ENCODE peak calls at places on chromosomes 13 and 19, in four cellular contexts. One of them, this sample, is unnamed.

GRCh38 chr19:40267601-40267997 is 17.5 kb downstream of the AKT2 start:
- DNase-seq in GM23338: no peak
- DNase-seq in mammary epithelial cell: no peak
- DNase-seq in endothelial cell of umbilical vein: no peak
- DNase-seq in this sample: no peak

GRCh38 chr13:79799049-79799448 is 318.1 kb downstream of the NDFIP2 start:
- DNase-seq in GM23338: no peak
- DNase-seq in mammary epithelial cell: no peak
- DNase-seq in endothelial cell of umbilical vein: no peak
- DNase-seq in this sample: no peak

GRCh38 chr13:113448885-113449692 is 4.2 kb downstream of the ADPRHL1 start:
- DNase-seq in endothelial cell of umbilical vein: no peak
- DNase-seq in GM23338: no peak
- DNase-seq in mammary epithelial cell: no peak
- DNase-seq in this sample: peak

GRCh38 chr19:38392707-38393308 is 4.3 kb downstream of the SPRED3 start:
- DNase-seq in mammary epithelial cell: peak
- DNase-seq in endothelial cell of umbilical vein: no peak
- DNase-seq in GM23338: no peak
- DNase-seq in this sample: no peak

GRCh38 chr19:47111081-47111589 is 2.4 kb downstream of the ZC3H4 start:
- DNase-seq in mammary epithelial cell: peak
- DNase-seq in GM23338: no peak
- DNase-seq in endothelial cell of umbilical vein: peak
- DNase-seq in this sample: peak

GRCh38 chr13:38008636-38009035 is 139.1 kb upstream of the TRPC4 start:
- DNase-seq in endothelial cell of umbilical vein: peak
- DNase-seq in mammary epithelial cell: no peak
- DNase-seq in GM23338: no peak
- DNase-seq in this sample: no peak

GRCh38 chr19:16070366-16070990 is 5.8 kb upstream of the TPM4 start:
- DNase-seq in GM23338: no peak
- DNase-seq in endothelial cell of umbilical vein: peak
- DNase-seq in mammary epithelial cell: peak
- DNase-seq in this sample: peak

GRCh38 chr13:73397486-73398020 is 338.7 kb downstream of the KLF5 start:
- DNase-seq in endothelial cell of umbilical vein: no peak
- DNase-seq in GM23338: no peak
- DNase-seq in mammary epithelial cell: no peak
- DNase-seq in this sample: no peak

GRCh38 chr13:25114220-25114619 is 18.3 kb downstream of the PABPC3 start:
- DNase-seq in endothelial cell of umbilical vein: peak
- DNase-seq in GM23338: peak
- DNase-seq in mammary epithelial cell: peak
- DNase-seq in this sample: peak

DNA sequence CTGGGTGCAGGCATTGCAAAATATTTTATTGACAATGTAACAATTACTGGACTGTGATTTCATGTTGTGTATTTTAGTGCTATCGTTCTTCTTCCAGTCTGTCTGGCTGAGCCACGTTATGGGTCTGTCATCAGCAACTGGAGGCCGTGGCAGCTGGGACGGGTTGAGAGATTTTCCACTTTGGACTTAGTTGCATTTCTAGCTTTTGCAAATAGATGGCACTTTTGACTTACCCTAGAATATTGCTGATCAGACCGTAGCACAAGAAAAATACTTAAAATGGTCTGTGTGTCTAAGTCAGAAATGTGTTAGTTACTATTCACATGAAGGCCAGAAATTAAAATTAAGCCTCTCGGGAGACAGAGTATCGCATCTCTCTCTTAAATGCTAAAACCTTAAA is 211.1 kb downstream of the TEX29 start:
- DNase-seq in GM23338: no peak
- DNase-seq in endothelial cell of umbilical vein: no peak
- DNase-seq in mammary epithelial cell: no peak
- DNase-seq in this sample: no peak
- H3K4me2 ChIP-seq in GM23338: peak
- H3K4me2 ChIP-seq in endothelial cell of umbilical vein: no peak
- H3K4me2 ChIP-seq in mammary epithelial cell: no peak
- H3K4me2 ChIP-seq in this sample: no peak

GRCh38 chr19:54792814-54793213 is 10.6 kb upstream of the KIR2DL4 start:
- DNase-seq in GM23338: no peak
- DNase-seq in endothelial cell of umbilical vein: no peak
- DNase-seq in mammary epithelial cell: no peak
- DNase-seq in this sample: peak
- H3K4me2 ChIP-seq in GM23338: no peak
- H3K4me2 ChIP-seq in endothelial cell of umbilical vein: no peak
- H3K4me2 ChIP-seq in mammary epithelial cell: no peak
- H3K4me2 ChIP-seq in this sample: peak

DNA sequence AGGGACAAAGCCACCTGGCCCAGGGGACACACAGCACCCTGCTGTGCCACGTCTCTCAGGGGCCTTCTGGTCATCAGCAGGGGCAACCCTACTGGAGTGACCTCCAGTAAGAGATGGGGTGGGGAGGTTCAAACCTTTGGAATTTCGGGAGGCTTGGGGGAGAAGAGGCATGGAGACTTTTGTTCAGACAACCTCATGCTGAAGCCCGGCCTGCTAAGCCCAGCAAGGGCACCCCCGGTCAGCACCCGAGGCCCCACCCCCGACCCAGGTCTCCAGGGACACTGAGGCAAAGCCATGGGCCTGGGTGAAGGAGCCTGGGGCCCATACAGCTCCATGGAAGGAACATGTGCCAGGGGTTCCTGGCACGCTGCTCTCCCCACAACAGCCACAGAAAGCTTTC is 23.3 kb downstream of the ZNF787 start:
- DNase-seq in mammary epithelial cell: no peak
- DNase-seq in GM23338: no peak
- DNase-seq in endothelial cell of umbilical vein: no peak
- DNase-seq in this sample: no peak
- H3K4me2 ChIP-seq in mammary epithelial cell: no peak
- H3K4me2 ChIP-seq in GM23338: no peak
- H3K4me2 ChIP-seq in endothelial cell of umbilical vein: no peak
- H3K4me2 ChIP-seq in this sample: no peak

GRCh38 chr19:1645299-1645698 is 7.1 kb downstream of the TCF3 start:
- DNase-seq in endothelial cell of umbilical vein: no peak
- DNase-seq in GM23338: no peak
- DNase-seq in mammary epithelial cell: no peak
- DNase-seq in this sample: no peak
- H3K4me2 ChIP-seq in endothelial cell of umbilical vein: no peak
- H3K4me2 ChIP-seq in GM23338: no peak
- H3K4me2 ChIP-seq in mammary epithelial cell: no peak
- H3K4me2 ChIP-seq in this sample: no peak

GRCh38 chr19:1066748-1067340 is at the start of gene ARHGAP45:
- DNase-seq in GM23338: peak
- DNase-seq in mammary epithelial cell: no peak
- DNase-seq in endothelial cell of umbilical vein: no peak
- DNase-seq in this sample: peak

GRCh38 chr19:1066251-1066747 is 668 bp upstream of the ARHGAP45 start:
- DNase-seq in mammary epithelial cell: no peak
- DNase-seq in endothelial cell of umbilical vein: no peak
- DNase-seq in GM23338: peak
- DNase-seq in this sample: no peak

GRCh38 chr19:1063909-1064660 is 2.9 kb upstream of the ARHGAP45 start:
- DNase-seq in mammary epithelial cell: no peak
- DNase-seq in GM23338: peak
- DNase-seq in endothelial cell of umbilical vein: no peak
- DNase-seq in this sample: peak

GRCh38 chr19:1064661-1065605 is 2.0 kb upstream of the ARHGAP45 start:
- DNase-seq in mammary epithelial cell: peak
- DNase-seq in endothelial cell of umbilical vein: peak
- DNase-seq in GM23338: peak
- DNase-seq in this sample: peak

GRCh38 chr19:1065606-1066109 is 1.3 kb upstream of the ARHGAP45 start:
- DNase-seq in GM23338: peak
- DNase-seq in endothelial cell of umbilical vein: no peak
- DNase-seq in mammary epithelial cell: peak
- DNase-seq in this sample: no peak
- H3K4me2 ChIP-seq in GM23338: peak
- H3K4me2 ChIP-seq in endothelial cell of umbilical vein: no peak
- H3K4me2 ChIP-seq in mammary epithelial cell: no peak
- H3K4me2 ChIP-seq in this sample: peak

GRCh38 chr19:17456127-17456526 is 4.6 kb downstream of the NXNL1 start:
- DNase-seq in endothelial cell of umbilical vein: no peak
- DNase-seq in GM23338: no peak
- DNase-seq in mammary epithelial cell: no peak
- DNase-seq in this sample: no peak

GRCh38 chr19:17454579-17454978 is 6.1 kb upstream of the TMEM221 start:
- DNase-seq in mammary epithelial cell: no peak
- DNase-seq in endothelial cell of umbilical vein: no peak
- DNase-seq in GM23338: peak
- DNase-seq in this sample: no peak

GRCh38 chr19:17457621-17458020 is 3.1 kb downstream of the NXNL1 start:
- DNase-seq in mammary epithelial cell: no peak
- DNase-seq in GM23338: no peak
- DNase-seq in endothelial cell of umbilical vein: no peak
- DNase-seq in this sample: no peak

GRCh38 chr19:17455711-17456123 is 5.0 kb downstream of the NXNL1 start:
- DNase-seq in GM23338: peak
- DNase-seq in endothelial cell of umbilical vein: no peak
- DNase-seq in mammary epithelial cell: no peak
- DNase-seq in this sample: no peak

DNA sequence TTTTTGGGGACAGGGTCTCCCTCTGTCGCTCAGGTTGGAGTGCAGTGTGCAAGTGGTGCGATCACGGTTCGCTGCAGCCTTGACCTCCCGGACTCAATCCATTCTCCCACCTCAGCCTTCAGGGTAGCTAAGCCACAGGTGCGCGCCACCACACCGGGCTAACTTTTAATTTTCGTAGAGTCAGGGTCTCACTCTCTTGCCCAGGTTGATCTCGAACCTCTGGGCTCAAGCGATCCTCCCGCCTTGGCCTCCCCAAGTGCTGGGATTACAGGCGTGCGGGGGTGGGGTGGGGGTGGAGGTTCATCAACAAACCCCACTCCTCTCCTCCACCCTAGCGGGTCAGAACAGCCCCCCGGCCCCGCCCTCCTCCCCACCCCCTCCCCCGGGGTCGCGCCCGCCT is 5.4 kb downstream of the NXNL1 start:
- DNase-seq in GM23338: no peak
- DNase-seq in mammary epithelial cell: no peak
- DNase-seq in endothelial cell of umbilical vein: no peak
- DNase-seq in this sample: no peak
- H3K4me2 ChIP-seq in GM23338: peak
- H3K4me2 ChIP-seq in mammary epithelial cell: no peak
- H3K4me2 ChIP-seq in endothelial cell of umbilical vein: no peak
- H3K4me2 ChIP-seq in this sample: no peak

DNA sequence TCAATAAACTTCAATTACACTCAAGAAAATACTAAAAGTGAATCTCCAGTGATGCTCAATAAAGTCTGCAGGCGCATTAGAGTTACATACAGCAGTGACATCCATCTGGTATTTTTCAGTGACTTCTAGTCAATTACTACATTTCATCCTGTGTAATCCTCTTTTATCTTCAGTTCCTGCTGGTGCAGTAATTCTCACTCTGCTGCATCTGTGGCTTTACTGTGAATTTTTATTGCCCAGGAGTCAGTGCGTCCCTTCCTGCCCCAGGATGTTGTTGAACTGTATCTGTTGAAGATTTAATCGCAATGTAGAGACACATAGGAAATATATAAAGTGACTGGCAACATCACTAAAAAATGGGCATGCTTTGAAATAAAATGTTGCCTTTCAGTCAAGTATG is 196.3 kb upstream of the TMTC4 start:
- DNase-seq in endothelial cell of umbilical vein: no peak
- DNase-seq in GM23338: no peak
- DNase-seq in mammary epithelial cell: no peak
- DNase-seq in this sample: no peak
- H3K4me2 ChIP-seq in endothelial cell of umbilical vein: no peak
- H3K4me2 ChIP-seq in GM23338: no peak
- H3K4me2 ChIP-seq in mammary epithelial cell: no peak
- H3K4me2 ChIP-seq in this sample: no peak

DNA sequence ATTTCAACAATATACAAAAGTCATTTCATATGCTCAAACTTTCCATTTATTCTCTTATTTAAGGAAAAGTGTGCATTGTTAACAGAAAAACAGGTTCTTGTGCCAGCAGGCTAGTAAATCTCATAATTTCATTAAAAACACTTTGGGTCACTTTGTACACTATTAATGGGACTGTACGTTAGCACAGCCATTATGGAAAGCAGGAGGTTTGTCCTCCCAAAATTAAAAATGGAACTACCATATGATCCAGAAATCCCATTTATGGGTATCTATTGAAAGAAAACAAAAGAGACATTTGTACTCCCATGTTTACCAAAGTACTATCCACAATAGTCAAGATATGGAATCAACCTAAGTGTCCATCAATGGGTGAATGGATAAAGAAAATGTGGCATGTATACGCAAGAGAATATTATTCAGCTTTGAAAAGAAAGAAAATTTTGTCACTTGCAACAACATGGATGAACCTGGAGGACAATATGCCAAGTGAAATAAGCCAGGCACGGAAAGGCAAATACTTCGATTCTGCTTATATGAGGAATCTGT is 8.4 kb upstream of the SIGLEC6 start:
- DNase-seq in GM23338: no peak
- DNase-seq in mammary epithelial cell: no peak
- DNase-seq in endothelial cell of umbilical vein: no peak
- DNase-seq in this sample: no peak
- H3K4me2 ChIP-seq in GM23338: no peak
- H3K4me2 ChIP-seq in mammary epithelial cell: no peak
- H3K4me2 ChIP-seq in endothelial cell of umbilical vein: no peak
- H3K4me2 ChIP-seq in this sample: no peak

GRCh38 chr13:97627566-97627965 is 193.6 kb downstream of the RAP2A start:
- DNase-seq in mammary epithelial cell: peak
- DNase-seq in endothelial cell of umbilical vein: no peak
- DNase-seq in GM23338: peak
- DNase-seq in this sample: no peak

GRCh38 chr13:97630725-97631124 is 196.8 kb downstream of the RAP2A start:
- DNase-seq in GM23338: no peak
- DNase-seq in mammary epithelial cell: no peak
- DNase-seq in endothelial cell of umbilical vein: no peak
- DNase-seq in this sample: no peak

GRCh38 chr13:97631158-97631557 is 197.2 kb downstream of the RAP2A start:
- DNase-seq in endothelial cell of umbilical vein: no peak
- DNase-seq in mammary epithelial cell: no peak
- DNase-seq in GM23338: peak
- DNase-seq in this sample: no peak

GRCh38 chr13:97629601-97630272 is 195.8 kb downstream of the RAP2A start:
- DNase-seq in GM23338: no peak
- DNase-seq in mammary epithelial cell: no peak
- DNase-seq in endothelial cell of umbilical vein: no peak
- DNase-seq in this sample: no peak
- H3K4me2 ChIP-seq in GM23338: no peak
- H3K4me2 ChIP-seq in mammary epithelial cell: no peak
- H3K4me2 ChIP-seq in endothelial cell of umbilical vein: no peak
- H3K4me2 ChIP-seq in this sample: no peak